ENCODE peak calls at places on chromosome 2, in five cellular contexts. L is RCC 7860; W is esophagus squamous epithelium; X is stimulated activated naive CD8-positive, alpha-beta T cell treated with anti-CD3 and anti-CD28 coated beads, Interleukin-15, Interleukin-2, amounts not matched to agents 100 U/mL and 50 U/mL, for 24 hours; F is GDM1. D is an unnamed sample.

GRCh38 chr2:5070257-5070656 is 621.9 kb upstream of the SOX11 start:
- DNase-seq in L (no peak), W (no peak), X (no peak), F (no peak), D (no peak)

GRCh38 chr2:176188218-176188968 is at the start of gene HOXD1:
- DNase-seq in L (peak), W (no peak), X (no peak), F (no peak), D (no peak)

GRCh38 chr2:113888641-113889470 is 1.0 kb upstream of the ACTR3 start:
- DNase-seq in L (no peak), W (no peak), X (no peak), F (no peak), D (no peak)

GRCh38 chr2:148979919-148980277 is 58.6 kb upstream of the LYPD6B start:
- DNase-seq in L (no peak), W (no peak), X (no peak), F (no peak), D (peak)

GRCh38 chr2:191719938-191720337 is 42.0 kb downstream of the NABP1 start:
- DNase-seq in L (no peak), W (no peak), X (no peak), F (no peak), D (no peak)

GRCh38 chr2:234670804-234671203 is 173.9 kb upstream of the ARL4C start:
- DNase-seq in L (no peak), W (no peak), X (no peak), F (no peak), D (no peak)

GRCh38 chr2:25044011-25044410 is 2.1 kb downstream of the EFR3B start:
- DNase-seq in L (no peak), W (no peak), X (no peak), F (no peak), D (no peak)

GRCh38 chr2:180653481-180653880 is 326.9 kb upstream of the UBE2E3 start:
- DNase-seq in L (no peak), W (no peak), X (no peak), F (no peak), D (no peak)

GRCh38 chr2:172429351-172429968 is 2.1 kb downstream of the ITGA6 start:
- DNase-seq in L (no peak), W (no peak), X (no peak), F (no peak), D (no peak)

GRCh38 chr2:95392730-95393455 is 9.6 kb upstream of the FAHD2A start:
- DNase-seq in L (no peak), W (no peak), X (no peak), F (no peak), D (no peak)

GRCh38 chr2:97788986-97789644 is 75.7 kb downstream of the ZAP70 start:
- DNase-seq in L (no peak), W (no peak), X (no peak), F (no peak), D (no peak)

D was measured in Kasumi-1.